ENCODE peak calls at places on chromosomes 3 and 15, in six cellular contexts. One of them, this sample, is unnamed.

GRCh38 chr3:125651246-125651645 is 55.9 kb upstream of the OSBPL11 start:
- DNase-seq in osteocyte: no peak
- DNase-seq in GDM1: no peak
- DNase-seq in T-helper 17 cell: no peak
- DNase-seq in iris pigment epithelial cell: peak
- DNase-seq in smooth muscle cell of the brain vasculature: no peak
- DNase-seq in this sample: no peak

GRCh38 chr3:154428369-154429206 is 1.4 kb downstream of the GPR149 start:
- DNase-seq in osteocyte: no peak
- DNase-seq in GDM1: no peak
- DNase-seq in iris pigment epithelial cell: no peak
- DNase-seq in T-helper 17 cell: no peak
- DNase-seq in smooth muscle cell of the brain vasculature: no peak
- DNase-seq in this sample: no peak

GRCh38 chr3:187963003-187963676 is 190.8 kb upstream of the LPP start:
- DNase-seq in T-helper 17 cell: no peak
- DNase-seq in iris pigment epithelial cell: no peak
- DNase-seq in GDM1: no peak
- DNase-seq in osteocyte: no peak
- DNase-seq in smooth muscle cell of the brain vasculature: no peak
- DNase-seq in this sample: no peak

GRCh38 chr15:57631386-57632110 is 39.8 kb downstream of the MYZAP start:
- DNase-seq in GDM1: no peak
- DNase-seq in iris pigment epithelial cell: no peak
- DNase-seq in osteocyte: no peak
- DNase-seq in smooth muscle cell of the brain vasculature: no peak
- DNase-seq in T-helper 17 cell: no peak
- DNase-seq in this sample: no peak

GRCh38 chr3:168249048-168249538 is 153.4 kb upstream of the GOLIM4 start:
- DNase-seq in osteocyte: no peak
- DNase-seq in GDM1: no peak
- DNase-seq in iris pigment epithelial cell: peak
- DNase-seq in T-helper 17 cell: no peak
- DNase-seq in smooth muscle cell of the brain vasculature: no peak
- DNase-seq in this sample: no peak

GRCh38 chr3:168991813-168992212 is 671.7 kb downstream of the MECOM start:
- DNase-seq in T-helper 17 cell: no peak
- DNase-seq in osteocyte: no peak
- DNase-seq in smooth muscle cell of the brain vasculature: no peak
- DNase-seq in GDM1: no peak
- DNase-seq in iris pigment epithelial cell: peak
- DNase-seq in this sample: no peak

GRCh38 chr3:44000586-44000985 is 241.1 kb upstream of the TOPAZ1 start:
- DNase-seq in T-helper 17 cell: no peak
- DNase-seq in osteocyte: no peak
- DNase-seq in iris pigment epithelial cell: no peak
- DNase-seq in GDM1: no peak
- DNase-seq in smooth muscle cell of the brain vasculature: no peak
- DNase-seq in this sample: no peak

GRCh38 chr15:84992157-84992940 is 10.7 kb downstream of the PDE8A start:
- DNase-seq in smooth muscle cell of the brain vasculature: no peak
- DNase-seq in osteocyte: no peak
- DNase-seq in T-helper 17 cell: no peak
- DNase-seq in GDM1: no peak
- DNase-seq in iris pigment epithelial cell: peak
- DNase-seq in this sample: no peak

GRCh38 chr15:73621286-73621826 is 11.8 kb downstream of the NPTN start:
- DNase-seq in osteocyte: no peak
- DNase-seq in smooth muscle cell of the brain vasculature: no peak
- DNase-seq in iris pigment epithelial cell: no peak
- DNase-seq in GDM1: no peak
- DNase-seq in T-helper 17 cell: no peak
- DNase-seq in this sample: no peak

GRCh38 chr3:83189634-83190033 is 1428.2 kb upstream of the GBE1 start:
- DNase-seq in iris pigment epithelial cell: no peak
- DNase-seq in osteocyte: no peak
- DNase-seq in smooth muscle cell of the brain vasculature: no peak
- DNase-seq in GDM1: no peak
- DNase-seq in T-helper 17 cell: no peak
- DNase-seq in this sample: no peak

GRCh38 chr3:124144035-124144814 is 152.3 kb upstream of the ROPN1 start:
- DNase-seq in iris pigment epithelial cell: no peak
- DNase-seq in osteocyte: no peak
- DNase-seq in T-helper 17 cell: no peak
- DNase-seq in GDM1: no peak
- DNase-seq in smooth muscle cell of the brain vasculature: no peak
- DNase-seq in this sample: no peak

GRCh38 chr15:58057559-58057958 is 8.0 kb downstream of the ALDH1A2 start:
- DNase-seq in T-helper 17 cell: no peak
- DNase-seq in iris pigment epithelial cell: no peak
- DNase-seq in smooth muscle cell of the brain vasculature: no peak
- DNase-seq in osteocyte: no peak
- DNase-seq in GDM1: no peak
- DNase-seq in this sample: no peak

GRCh38 chr3:197231326-197231725 is 67.1 kb downstream of the DLG1 start:
- DNase-seq in GDM1: no peak
- DNase-seq in iris pigment epithelial cell: no peak
- DNase-seq in smooth muscle cell of the brain vasculature: no peak
- DNase-seq in osteocyte: no peak
- DNase-seq in T-helper 17 cell: no peak
- DNase-seq in this sample: no peak

GRCh38 chr3:184314700-184315505 is 497 bp downstream of the EIF4G1 start:
- DNase-seq in smooth muscle cell of the brain vasculature: no peak
- DNase-seq in osteocyte: peak
- DNase-seq in GDM1: peak
- DNase-seq in T-helper 17 cell: peak
- DNase-seq in iris pigment epithelial cell: peak
- DNase-seq in this sample: peak

GRCh38 chr15:43517354-43518072 is at the start of gene MAP1A:
- DNase-seq in smooth muscle cell of the brain vasculature: no peak
- DNase-seq in GDM1: peak
- DNase-seq in osteocyte: no peak
- DNase-seq in iris pigment epithelial cell: peak
- DNase-seq in T-helper 17 cell: no peak
- DNase-seq in this sample: no peak

GRCh38 chr3:42830437-42831320 is 21.4 kb downstream of the ACKR2 start:
- DNase-seq in smooth muscle cell of the brain vasculature: no peak
- DNase-seq in T-helper 17 cell: no peak
- DNase-seq in GDM1: peak
- DNase-seq in osteocyte: no peak
- DNase-seq in iris pigment epithelial cell: peak
- DNase-seq in this sample: no peak

GRCh38 chr3:46701211-46701939 is at the start of gene TMIE:
- DNase-seq in smooth muscle cell of the brain vasculature: no peak
- DNase-seq in osteocyte: no peak
- DNase-seq in T-helper 17 cell: no peak
- DNase-seq in iris pigment epithelial cell: no peak
- DNase-seq in GDM1: no peak
- DNase-seq in this sample: no peak

This sample was measured in activated gamma-delta T cell.